ENCODE peak calls at places on chromosomes 13 and 19, in nine cellular contexts. L, M, K, E, J, H, B, I and F are unnamed samples. For H3K9me3, the result is how much of the 10 kb centered on the place peaks cover.

GRCh38 chr19:45764947-45765346 is 4.1 kb downstream of the SIX5 start:
- DNase-seq in L (no peak), M (no peak), K (no peak), E (no peak), J (no peak), H (no peak), B (peak), I (no peak), F (no peak)

GRCh38 chr19:7894612-7895309 is 6.5 kb downstream of the LRRC8E start:
- DNase-seq in L (no peak), M (peak), K (no peak), E (no peak), J (no peak), H (no peak), B (no peak), I (no peak), F (peak)

GRCh38 chr13:51728275-51728673 is 75.7 kb downstream of the DHRS12 start:
- DNase-seq in L (no peak), M (no peak), K (no peak), E (no peak), J (no peak), H (no peak), B (no peak), I (no peak), F (no peak)

GRCh38 chr13:35736876-35737275 is 260.4 kb upstream of the MAB21L1 start:
- DNase-seq in L (no peak), M (no peak), K (no peak), E (no peak), J (no peak), H (no peak), B (no peak), I (no peak), F (no peak)

GRCh38 chr19:10353793-10354391 is 14.5 kb upstream of the ICAM3 start:
- DNase-seq in L (peak), M (no peak), K (no peak), E (peak), J (no peak), H (no peak), B (peak), I (peak), F (peak)

GRCh38 chr19:4557971-4558941 is 1.2 kb downstream of the SEMA6B start:
- DNase-seq in L (peak), M (no peak), K (no peak), E (no peak), J (no peak), H (no peak), B (no peak), I (peak), F (peak)

GRCh38 chr19:10505583-10506229 is 2.5 kb upstream of the KEAP1 start:
- DNase-seq in L (peak), M (peak), K (no peak), E (peak), J (peak), H (peak), B (peak), I (peak), F (peak)

GRCh38 chr19:4043410-4043809 is 23.3 kb downstream of the ZBTB7A start:
- DNase-seq in L (no peak), M (no peak), K (no peak), E (no peak), J (no peak), H (no peak), B (no peak), I (no peak), F (no peak)

GRCh38 chr19:1131718-1132552 is 28.1 kb downstream of the GPX4 start:
- DNase-seq in L (peak), M (peak), K (peak), E (no peak), J (no peak), H (peak), B (peak), I (peak), F (peak)

GRCh38 chr13:75963318-75963717 is 327.2 kb downstream of the LMO7 start:
- DNase-seq in L (no peak), M (no peak), K (no peak), E (no peak), J (no peak), H (no peak), B (no peak), I (no peak), F (no peak)

GRCh38 chr19:8697671-8698432 is 743 bp downstream of the ACTL9 start:
- DNase-seq in L (peak), M (no peak), K (no peak), E (no peak), J (no peak), H (no peak), B (no peak), I (no peak), F (no peak)

GRCh38 chr13:110471156-110471832 is 90.2 kb downstream of the RAB20 start:
- DNase-seq in L (no peak), M (no peak), K (no peak), E (no peak), J (no peak), H (no peak), B (no peak), I (no peak), F (no peak)

GRCh38 chr19:46367434-46367833 is 20.5 kb downstream of the PPP5C start:
- DNase-seq in L (no peak), M (no peak), K (no peak), E (no peak), J (no peak), H (no peak), B (no peak), I (no peak), F (no peak)

GRCh38 chr13:99083976-99084375 is 106.1 kb upstream of the DOCK9 start:
- DNase-seq in L (no peak), M (no peak), K (no peak), E (no peak), J (no peak), H (no peak), B (no peak), I (no peak), F (peak)

GRCh38 chr13:45541806-45542205 is 73.7 kb downstream of the ERICH6B start:
- DNase-seq in L (no peak), M (no peak), K (no peak), E (no peak), J (no peak), H (no peak), B (no peak), I (no peak), F (no peak)

GRCh38 chr19:49489601-49490167 is 2.3 kb downstream of the RPL13A start:
- DNase-seq in L (peak), M (no peak), K (no peak), E (no peak), J (no peak), H (no peak), B (no peak), I (no peak), F (no peak)

GRCh38 chr19:40216013-40216776 is 2.0 kb downstream of the TTC9B start:
- DNase-seq in L (no peak), M (no peak), K (no peak), E (no peak), J (no peak), H (no peak), B (no peak), I (no peak), F (no peak)

GRCh38 chr19:56291857-56292256 is 19.3 kb downstream of the EDDM13 start:
- DNase-seq in L (no peak), M (no peak), K (no peak), E (no peak), J (no peak), H (no peak), B (no peak), I (no peak), F (no peak)

GRCh38 chr13:26255717-26256277 is 1.9 kb downstream of the CDK8 start:
- DNase-seq in L (no peak), M (no peak), K (no peak), E (no peak), J (no peak), H (no peak), B (no peak), I (peak), F (no peak)

GRCh38 chr13:21104199-21105019 is 43.0 kb upstream of the LATS2 start:
- DNase-seq in L (no peak), M (no peak), K (no peak), E (no peak), J (no peak), H (no peak), B (no peak), I (no peak), F (no peak)

GRCh38 chr19:35231956-35232746 is 3.6 kb upstream of the FAM187B start:
- DNase-seq in L (no peak), M (no peak), K (no peak), E (no peak), J (no peak), H (no peak), B (no peak), I (no peak), F (no peak)

GRCh38 chr13:30156270-30156669 is 151.1 kb downstream of the KATNAL1 start:
- DNase-seq in L (no peak), M (no peak), K (no peak), E (no peak), J (no peak), H (no peak), B (no peak), I (no peak), F (no peak)
- H3K9me3 ChIP-seq in L (under half), M (under half), K (under half), E (under half), J (under half), H (under half), B (under half), I (under half), F (under half)

GRCh38 chr19:13057744-13058143 is 44.9 kb downstream of the LYL1 start:
- DNase-seq in L (no peak), M (no peak), K (no peak), E (no peak), J (no peak), H (no peak), B (no peak), I (peak), F (no peak)

GRCh38 chr19:13055213-13056051 is 47.2 kb downstream of the LYL1 start:
- DNase-seq in L (no peak), M (no peak), K (no peak), E (no peak), J (no peak), H (peak), B (peak), I (peak), F (peak)

GRCh38 chr19:13054605-13055212 is 47.9 kb downstream of the LYL1 start:
- DNase-seq in L (no peak), M (no peak), K (no peak), E (no peak), J (no peak), H (no peak), B (peak), I (no peak), F (no peak)

GRCh38 chr19:13057147-13057572 is 45.5 kb downstream of the LYL1 start:
- DNase-seq in L (no peak), M (peak), K (no peak), E (no peak), J (no peak), H (no peak), B (no peak), I (peak), F (no peak)

GRCh38 chr19:13056052-13056660 is 46.5 kb downstream of the LYL1 start:
- DNase-seq in L (no peak), M (peak), K (no peak), E (peak), J (no peak), H (peak), B (peak), I (no peak), F (no peak)
- TF ChIP-seq POLR2A in L (no peak), M (peak), K (peak), E (no peak), J (no peak), H (no peak), B (peak), I (no peak), F (no peak)

DNA sequence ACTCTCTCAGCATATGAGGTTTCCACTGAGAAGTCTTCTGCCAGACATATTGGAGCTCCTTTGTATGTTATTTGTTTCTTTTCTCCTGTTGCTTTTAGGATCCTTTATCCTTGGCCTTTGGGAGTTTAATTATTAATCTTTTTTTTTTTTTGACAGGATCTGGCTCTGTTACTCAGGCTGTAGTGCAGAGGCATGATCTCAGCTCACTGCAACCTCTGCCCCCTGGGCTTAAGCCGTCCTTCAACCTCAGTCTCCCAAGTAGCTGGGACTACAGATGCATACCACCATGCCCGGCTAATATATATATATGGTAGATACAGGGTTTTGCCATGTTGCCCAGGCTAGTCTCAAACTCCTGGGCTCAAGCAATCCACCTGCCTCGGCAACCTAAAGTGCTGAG is 6.6 kb upstream of the CYP4F3 start:
- DNase-seq in L (no peak), M (no peak), K (no peak), E (no peak), J (no peak), H (no peak), B (no peak), I (no peak), F (no peak)
- H3K9me3 ChIP-seq in L (under half), M (under half), K (under half), E (under half), J (under half), H (under half), B (under half), I (under half), F (under half)

GRCh38 chr19:11738746-11739620 is at the start of gene ZNF823:
- DNase-seq in L (peak), M (peak), K (peak), E (peak), J (peak), H (peak), B (peak), I (peak), F (peak)
- TF ChIP-seq POLR2A in L (peak), M (peak), K (peak), E (peak), J (peak), H (peak), B (peak), I (peak), F (peak)

GRCh38 chr19:41355802-41356201 is 2.1 kb upstream of the TGFB1 start:
- DNase-seq in L (no peak), M (no peak), K (no peak), E (no peak), J (no peak), H (no peak), B (no peak), I (no peak), F (no peak)

GRCh38 chr19:41355035-41355434 is 1.3 kb upstream of the TGFB1 start:
- DNase-seq in L (no peak), M (no peak), K (no peak), E (no peak), J (no peak), H (no peak), B (no peak), I (no peak), F (no peak)

GRCh38 chr19:41359741-41360140 is 4.2 kb downstream of the B9D2 start:
- DNase-seq in L (no peak), M (no peak), K (no peak), E (no peak), J (no peak), H (no peak), B (no peak), I (no peak), F (no peak)

GRCh38 chr19:41357746-41358145 is 4.0 kb upstream of the TGFB1 start:
- DNase-seq in L (no peak), M (no peak), K (no peak), E (no peak), J (no peak), H (no peak), B (no peak), I (no peak), F (no peak)

DNA sequence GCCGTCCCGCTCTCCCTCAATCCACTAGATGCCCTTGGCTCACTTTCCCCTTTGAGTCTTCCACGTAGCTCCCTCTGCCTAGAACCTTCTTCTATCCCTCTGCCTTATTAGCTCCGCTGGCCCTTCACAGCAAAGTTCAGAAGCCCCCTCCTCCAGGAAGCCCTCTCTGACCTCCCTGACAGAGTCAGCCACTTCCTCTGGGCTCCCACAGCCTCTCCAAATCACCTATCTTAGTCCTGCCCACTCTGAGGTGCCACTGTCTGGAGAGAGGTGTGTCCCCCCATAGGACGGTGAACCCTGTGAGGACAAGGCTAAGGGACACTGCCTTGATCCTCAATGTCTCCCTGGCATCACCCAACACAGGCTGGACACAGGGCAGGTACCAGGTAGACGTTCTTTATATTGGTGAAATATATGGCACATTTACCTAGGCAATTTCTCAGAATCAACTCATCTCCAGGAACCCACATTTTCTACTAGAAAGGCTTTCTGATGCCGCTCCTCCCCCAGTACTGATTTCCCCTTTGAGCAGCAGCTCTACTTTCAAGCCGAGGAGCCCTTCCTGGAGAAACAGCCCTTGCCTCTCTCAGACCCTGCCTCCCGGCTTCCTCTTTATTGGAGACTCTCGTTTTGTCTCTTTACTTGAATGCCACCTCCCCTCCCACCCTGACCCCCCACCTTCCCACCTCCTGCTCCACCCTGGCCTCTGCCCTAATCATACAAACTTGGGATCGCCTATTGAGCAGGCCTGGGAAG is 3.4 kb upstream of the TGFB1 start:
- DNase-seq in L (no peak), M (no peak), K (no peak), E (no peak), J (no peak), H (no peak), B (no peak), I (no peak), F (no peak)
- H3K9me3 ChIP-seq in L (under half), M (under half), K (under half), E (under half), J (under half), H (under half), B (under half), I (under half), F (under half)

GRCh38 chr19:23254141-23254910 is 4.1 kb upstream of the ZNF724 start:
- DNase-seq in L (no peak), M (peak), K (no peak), E (no peak), J (no peak), H (no peak), B (no peak), I (no peak), F (no peak)

GRCh38 chr19:23255700-23256099 is 5.5 kb upstream of the ZNF724 start:
- DNase-seq in L (no peak), M (no peak), K (no peak), E (no peak), J (no peak), H (no peak), B (no peak), I (no peak), F (no peak)

GRCh38 chr19:23249911-23250649 is at the start of gene ZNF724:
- DNase-seq in L (peak), M (peak), K (peak), E (peak), J (peak), H (peak), B (peak), I (peak), F (peak)
- TF ChIP-seq POLR2A in L (peak), M (no peak), K (peak), E (no peak), J (no peak), H (no peak), B (no peak), I (no peak), F (no peak)

GRCh38 chr19:2848625-2849024 is 7.3 kb downstream of the ZNF555 start:
- DNase-seq in L (no peak), M (no peak), K (no peak), E (no peak), J (no peak), H (no peak), B (no peak), I (no peak), F (no peak)
- H3K9me3 ChIP-seq in L (under half), M (under half), K (under half), E (under half), J (half or more), H (half or more), B (half or more), I (under half), F (under half)

GRCh38 chr19:18144906-18145305 is 8.1 kb upstream of the PIK3R2 start:
- DNase-seq in L (no peak), M (no peak), K (no peak), E (no peak), J (no peak), H (no peak), B (no peak), I (no peak), F (no peak)
- TF ChIP-seq POLR2A in L (no peak), M (no peak), K (no peak), E (no peak), J (no peak), H (no peak), B (no peak), I (no peak), F (no peak)

GRCh38 chr19:15010497-15011255 is 31.0 kb upstream of the SLC1A6 start:
- DNase-seq in L (no peak), M (no peak), K (no peak), E (no peak), J (no peak), H (no peak), B (no peak), I (no peak), F (no peak)

DNA sequence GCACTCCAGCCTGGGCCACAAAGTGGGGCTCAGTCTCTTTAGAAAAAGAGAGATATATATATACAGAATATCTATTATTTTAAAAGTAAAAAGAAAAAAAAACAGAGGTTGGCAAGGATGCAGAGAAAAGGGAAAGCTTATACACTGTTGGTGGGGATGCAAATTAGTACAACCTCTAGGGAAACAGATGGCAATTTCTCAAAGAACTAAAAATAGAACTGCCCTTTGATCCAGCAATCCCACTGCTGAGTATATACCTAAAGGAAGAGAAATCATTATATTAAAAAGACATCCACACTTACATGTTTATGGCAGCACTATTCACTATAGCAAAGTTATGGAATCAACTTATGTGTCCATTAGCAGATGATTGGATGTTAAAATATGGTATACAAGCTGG is 28.6 kb upstream of the SLC1A6 start:
- DNase-seq in L (no peak), M (no peak), K (no peak), E (no peak), J (no peak), H (no peak), B (no peak), I (no peak), F (no peak)
- H3K9me3 ChIP-seq in L (under half), M (under half), K (under half), E (under half), J (under half), H (under half), B (under half), I (under half), F (under half)

GRCh38 chr13:60163525-60164471 is at the start of gene DIAPH3:
- DNase-seq in L (peak), M (peak), K (peak), E (peak), J (peak), H (peak), B (peak), I (peak), F (peak)
- TF ChIP-seq POLR2A in L (peak), M (peak), K (peak), E (peak), J (peak), H (peak), B (peak), I (peak), F (peak)